ENCODE peak calls at places on chromosomes 13 and 19, in four cellular contexts. B is IMR-90, A is K562, V is Peyer's patch. X is an unnamed sample. For H3K27me3 and H3K4me1, the result is how much of the 10 kb centered on the place peaks cover.

GRCh38 chr13:49616688-49617065 is 11.6 kb upstream of the ARL11 start:
- DNase-seq in B (no peak), A (no peak), V (no peak), X (no peak)

GRCh38 chr19:38035515-38036495 is 128.8 kb downstream of the SIPA1L3 start:
- DNase-seq in B (peak), A (no peak), V (no peak), X (no peak)

GRCh38 chr19:43814663-43815352 is 12.3 kb upstream of the ZNF283 start:
- DNase-seq in B (no peak), A (no peak), V (no peak), X (no peak)

GRCh38 chr19:46341937-46342336 is 5.0 kb upstream of the PPP5C start:
- DNase-seq in B (no peak), A (no peak), V (no peak), X (no peak)

GRCh38 chr13:89966524-89966923 is 1381.0 kb upstream of the MIR17HG start:
- DNase-seq in B (no peak), A (no peak), V (no peak), X (no peak)

GRCh38 chr13:21413013-21413412 is 46.1 kb downstream of the ZDHHC20 start:
- DNase-seq in B (peak), A (no peak), V (no peak), X (no peak)

GRCh38 chr13:48069573-48069972 is 25.3 kb downstream of the MED4 start:
- DNase-seq in B (no peak), A (no peak), V (no peak), X (no peak)

GRCh38 chr13:106156468-106156867 is 379.0 kb downstream of the EFNB2 start:
- DNase-seq in B (peak), A (no peak), V (no peak), X (peak)

GRCh38 chr13:75405976-75406703 is 75.8 kb downstream of the TBC1D4 start:
- DNase-seq in B (no peak), A (no peak), V (no peak), X (no peak)

GRCh38 chr19:42098781-42099180 is 22.8 kb downstream of the ZNF574 start:
- DNase-seq in B (no peak), A (no peak), V (no peak), X (no peak)

GRCh38 chr13:66506979-66507378 is 723.2 kb downstream of the PCDH9 start:
- DNase-seq in B (peak), A (no peak), V (no peak), X (no peak)

GRCh38 chr19:10915511-10916091 is 12.8 kb downstream of the YIPF2 start:
- DNase-seq in B (peak), A (no peak), V (no peak), X (no peak)

GRCh38 chr13:91988331-91988730 is 589.9 kb downstream of the GPC5 start:
- DNase-seq in B (no peak), A (no peak), V (no peak), X (no peak)

GRCh38 chr19:30757836-30758617 is 385.8 kb downstream of the ZNF536 start:
- DNase-seq in B (no peak), A (no peak), V (no peak), X (no peak)

GRCh38 chr19:29841209-29841558 is 29.4 kb downstream of the CCNE1 start:
- DNase-seq in B (no peak), A (no peak), V (no peak), X (no peak)

GRCh38 chr19:6734096-6734696 is 3.2 kb downstream of the GPR108 start:
- DNase-seq in B (no peak), A (peak), V (no peak), X (no peak)

GRCh38 chr19:45235485-45235884 is 9.7 kb downstream of the EXOC3L2 start:
- DNase-seq in B (no peak), A (no peak), V (no peak), X (no peak)

GRCh38 chr19:45231891-45232290 is 13.3 kb downstream of the EXOC3L2 start:
- DNase-seq in B (no peak), A (no peak), V (no peak), X (no peak)

GRCh38 chr19:45238556-45238955 is 6.7 kb downstream of the EXOC3L2 start:
- DNase-seq in B (no peak), A (no peak), V (no peak), X (no peak)

GRCh38 chr19:45234089-45234869 is 10.9 kb downstream of the EXOC3L2 start:
- DNase-seq in B (no peak), A (no peak), V (no peak), X (no peak)
- H3K27me3 ChIP-seq in B (half or more), A (under half), V (under half), X (under half)

DNA sequence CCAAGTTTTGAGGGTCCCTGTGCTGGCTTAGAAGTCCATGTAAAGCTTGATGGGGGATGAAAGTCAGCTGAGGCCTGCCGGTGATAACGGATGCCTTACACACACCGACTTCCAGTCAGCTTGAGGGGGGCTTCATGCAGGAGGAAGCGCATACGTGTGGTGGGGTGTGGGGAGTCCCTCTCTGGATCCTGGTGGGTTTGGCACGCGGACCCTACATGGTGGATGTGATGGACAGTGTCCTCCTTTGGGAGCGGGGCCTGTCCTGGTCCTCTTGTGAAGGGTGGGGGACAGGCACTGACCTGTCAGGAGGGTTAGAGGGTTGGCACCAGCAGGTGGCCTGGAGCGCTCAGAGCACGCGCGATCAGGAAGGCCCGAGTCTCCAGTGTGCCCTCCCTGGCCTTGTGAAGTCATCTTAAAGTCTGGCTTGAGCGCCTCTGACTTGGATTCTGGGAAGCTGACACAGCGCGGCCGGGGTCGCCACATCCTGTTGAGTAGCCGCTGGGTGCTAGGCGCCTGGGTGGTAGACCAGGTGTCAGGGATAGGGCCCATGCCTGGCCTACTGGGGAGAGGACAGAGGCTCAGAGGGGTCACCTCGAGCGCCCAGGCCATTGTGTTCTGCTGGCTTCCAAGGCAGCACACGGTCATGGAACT is 2.9 kb downstream of the DAZAP1 start:
- DNase-seq in B (peak), A (no peak), V (no peak), X (no peak)
- H3K4me1 ChIP-seq in B (under half), A (under half), V (under half), X (under half)

DNA sequence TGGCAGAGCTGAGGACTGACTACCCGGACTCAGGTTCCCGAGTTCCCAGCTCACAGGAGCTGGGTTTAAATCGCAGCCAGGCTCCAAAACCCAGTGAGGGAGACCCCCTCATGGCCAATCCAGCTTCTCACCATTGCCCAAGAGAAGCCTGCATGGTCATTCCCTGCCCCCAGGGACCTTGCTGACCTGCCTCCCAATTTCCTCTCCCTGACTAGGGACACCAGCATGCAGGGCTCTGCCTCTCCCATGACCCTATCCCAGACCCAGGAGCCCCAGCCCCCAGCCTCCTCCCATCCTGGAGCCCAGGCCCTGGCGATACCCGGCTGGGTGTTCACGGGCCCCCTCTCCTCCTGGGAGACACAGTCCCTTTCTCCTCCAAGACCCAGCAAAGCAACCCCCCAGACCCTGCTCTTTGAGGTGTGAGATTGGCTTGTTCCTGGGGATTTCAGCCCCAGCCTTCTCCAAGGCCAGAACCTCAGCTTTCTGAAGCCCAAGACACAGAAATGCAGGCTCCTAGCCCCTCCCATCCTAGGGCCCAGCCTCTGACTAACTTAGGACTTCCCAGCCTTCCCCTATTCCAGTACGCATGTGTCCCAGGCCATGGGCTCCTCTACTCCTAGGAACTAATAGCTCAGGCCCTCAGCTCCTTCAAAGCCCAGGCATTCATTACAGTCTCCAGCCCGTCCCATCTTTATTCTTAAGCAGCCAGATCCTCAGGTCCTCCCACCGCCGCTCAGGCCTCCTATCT is 1.1 kb downstream of the GYS1 start:
- DNase-seq in B (peak), A (peak), V (no peak), X (no peak)
- H3K27ac ChIP-seq in B (peak), A (peak), V (peak), X (peak)

GRCh38 chr19:51251453-51251790 is 542 bp downstream of the SIGLECL1 start:
- DNase-seq in B (no peak), A (no peak), V (no peak), X (no peak)

GRCh38 chr19:51256053-51256682 is 5.3 kb downstream of the SIGLECL1 start:
- DNase-seq in B (no peak), A (no peak), V (no peak), X (no peak)

GRCh38 chr19:51257471-51257870 is 6.6 kb downstream of the SIGLECL1 start:
- DNase-seq in B (no peak), A (no peak), V (no peak), X (no peak)

GRCh38 chr19:51250786-51251452 is at the start of gene SIGLECL1:
- DNase-seq in B (no peak), A (peak), V (no peak), X (no peak)

DNA sequence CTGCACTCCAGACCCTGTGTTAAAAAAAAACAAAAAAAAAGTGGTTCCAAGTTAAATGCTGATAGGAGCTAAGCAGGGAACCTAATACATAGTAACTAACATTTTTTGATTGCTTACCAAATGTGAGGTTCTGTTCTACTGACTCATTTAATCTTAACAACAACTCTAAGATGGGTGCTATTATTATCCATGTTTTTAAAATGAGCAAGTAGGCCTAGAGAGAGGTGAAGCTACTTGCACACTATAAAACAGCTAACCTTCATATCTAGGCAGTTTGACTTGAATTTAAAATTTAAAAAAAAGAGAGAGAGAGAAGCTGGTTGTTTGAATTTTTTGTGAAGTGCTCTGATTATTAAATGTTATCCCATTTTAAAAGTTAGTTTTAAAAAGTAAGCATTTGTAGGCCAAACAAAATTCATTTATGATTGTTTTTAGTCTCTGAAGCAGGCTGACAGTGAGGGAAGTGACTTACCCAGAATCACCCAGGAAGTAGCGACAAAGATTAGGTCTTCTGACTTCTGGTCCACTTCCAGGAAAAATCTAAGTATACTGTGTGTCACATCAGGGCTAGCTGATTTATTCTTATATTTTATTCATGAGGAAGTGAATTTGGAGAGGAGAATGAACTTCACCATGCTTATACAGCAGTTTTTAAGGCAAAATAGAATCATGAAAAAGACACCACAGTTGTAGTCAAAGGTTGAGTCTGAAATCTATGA is 2.4 kb downstream of the SIGLECL1 start:
- DNase-seq in B (no peak), A (no peak), V (no peak), X (no peak)
- H3K27me3 ChIP-seq in B (under half), A (under half), V (under half), X (under half)

DNA sequence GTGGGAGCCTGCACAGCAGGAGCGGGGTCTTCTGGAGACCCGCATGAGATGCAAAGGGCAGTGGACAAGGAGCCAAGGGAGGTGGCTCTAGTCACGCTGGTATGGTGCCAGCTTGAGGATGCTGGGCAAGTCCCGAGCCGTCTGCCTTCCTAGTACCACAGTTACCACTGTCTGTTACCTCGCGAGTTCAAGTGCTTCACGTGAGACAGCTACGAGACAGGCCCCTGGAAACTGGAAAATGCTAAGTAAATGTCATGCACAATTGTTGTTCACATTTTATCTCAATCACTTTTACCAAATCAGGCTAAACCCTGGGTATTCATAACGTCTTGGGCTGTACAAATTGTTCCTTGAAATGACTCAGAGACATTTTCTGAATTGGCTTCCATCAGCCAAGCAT is 155.7 kb downstream of the TNFRSF19 start:
- DNase-seq in B (no peak), A (no peak), V (no peak), X (no peak)
- H3K4me1 ChIP-seq in B (under half), A (under half), V (under half), X (under half)

GRCh38 chr13:39789451-39789850 is 134.0 kb downstream of the COG6 start:
- DNase-seq in B (no peak), A (no peak), V (no peak), X (no peak)
- H3K27ac ChIP-seq in B (no peak), A (no peak), V (no peak), X (no peak)

X was measured in ascending aorta.